ENCODE peak calls at places on chromosomes 4 and X, in five cellular contexts. U is uterus; V is naive thymus-derived CD8-positive, alpha-beta T cell; J is iris pigment epithelial cell; Z is adipocyte. G is an unnamed sample.
A peak's percentile ranks its signal among the peaks of the same experiment; 100 is the strongest.

GRCh38 chr4:27084685-27085356 is 224.2 kb downstream of the STIM2 start:
- DNase-seq in Z (peak; percentile 13), U (no peak), V (no peak), J (peak; percentile 21), G (no peak)

GRCh38 chr4:56506110-56506705 is 617 bp downstream of the ARL9 start:
- DNase-seq in J (peak; percentile 15), V (no peak), U (no peak), Z (peak; percentile 18), G (no peak)

GRCh38 chrX:154779261-154779660 is 16.6 kb downstream of the DKC1 start:
- DNase-seq in J (peak; percentile 64), Z (peak; percentile 9), V (no peak), U (no peak), G (no peak)

GRCh38 chrX:21658746-21659145 is 616 bp upstream of the KLHL34 start:
- DNase-seq in U (no peak), Z (no peak), V (no peak), J (no peak), G (no peak)

GRCh38 chr4:103018391-103019318 is 850 bp downstream of the SLC9B1 start:
- DNase-seq in V (no peak), U (peak; percentile 53), Z (peak; percentile 60), J (no peak), G (no peak)

GRCh38 chrX:105658136-105658535 is 164.2 kb upstream of the NRK start:
- DNase-seq in Z (peak; percentile 77), U (no peak), V (no peak), J (peak; percentile 93), G (no peak)

GRCh38 chr4:83617371-83618021 is 81.6 kb downstream of the GPAT3 start:
- DNase-seq in Z (no peak), U (no peak), V (no peak), J (no peak), G (no peak)

GRCh38 chrX:8731579-8732395 is at the start of gene ANOS1:
- DNase-seq in J (no peak), U (no peak), Z (peak; percentile 18), V (no peak), G (no peak)

GRCh38 chrX:2819345-2820130 is 9.2 kb upstream of the GYG2 start:
- DNase-seq in U (no peak), Z (peak; percentile 64), J (peak; percentile 32), V (no peak), G (no peak)

GRCh38 chr4:125368161-125368560 is 53.4 kb downstream of the FAT4 start:
- DNase-seq in Z (peak; percentile 83), U (no peak), V (no peak), J (peak; percentile 63), G (no peak)

GRCh38 chrX:40081679-40082068 is 16.1 kb downstream of the BCOR start:
- DNase-seq in U (no peak), Z (no peak), J (no peak), V (no peak), G (no peak)

GRCh38 chr4:128720270-128720669 is 89.2 kb upstream of the JADE1 start:
- DNase-seq in V (no peak), J (no peak), U (no peak), Z (no peak), G (no peak)

GRCh38 chrX:122245175-122245574 is 938.9 kb upstream of the GRIA3 start:
- DNase-seq in Z (no peak), U (no peak), J (no peak), V (no peak), G (no peak)

GRCh38 chr4:140893939-140894338 is 137.8 kb upstream of the TBC1D9 start:
- DNase-seq in V (no peak), U (no peak), Z (peak; percentile 89), J (no peak), G (no peak)

GRCh38 chrX:153477039-153477438 is 6.7 kb upstream of the HAUS7 start:
- DNase-seq in U (peak; percentile 71), J (peak; percentile 26), V (no peak), Z (peak; percentile 64), G (no peak)

GRCh38 chr4:101953949-101954348 is 163.4 kb downstream of the BANK1 start:
- DNase-seq in U (no peak), J (peak; percentile 67), V (no peak), Z (peak; percentile 44), G (no peak)

GRCh38 chr4:172850838-172851237 is 317.8 kb upstream of the GALNT7 start:
- DNase-seq in U (no peak), V (no peak), Z (peak; percentile 73), J (peak; percentile 89), G (no peak)

GRCh38 chrX:110346681-110347080 is 12.0 kb upstream of the RTL9 start:
- DNase-seq in J (no peak), V (no peak), Z (no peak), U (no peak), G (no peak)

GRCh38 chr4:33111106-33111505 is 2390.9 kb downstream of the PCDH7 start:
- DNase-seq in V (no peak), U (no peak), J (peak; percentile 50), Z (peak; percentile 72), G (no peak)

GRCh38 chr4:72900952-72901351 is 168.6 kb downstream of the COX18 start:
- DNase-seq in U (no peak), J (no peak), V (no peak), Z (peak; percentile 33), G (no peak)

GRCh38 chrX:44784241-44784640 is 59.6 kb upstream of the DUSP21 start:
- DNase-seq in J (no peak), Z (no peak), U (no peak), V (no peak), G (no peak)

GRCh38 chr4:47913858-47914218 is 545 bp downstream of the NFXL1 start:
- DNase-seq in V (peak; percentile 15), Z (no peak), U (peak; percentile 35), J (peak; percentile 9), G (peak; percentile 71)

G was measured in tibial artery.